ENCODE peak calls at places on chromosomes 7 and 10, in seven cellular contexts. G is tibial nerve, H is A549, D is suprapubic skin, L is K562, M is ovary, B is HepG2. F is an unnamed sample.

GRCh38 chr7:99120916-99121315 is 23.0 kb downstream of the SMURF1 start:
- DNase-seq in L (no peak), H (no peak), B (no peak), G (no peak), M (no peak), D (no peak), F (no peak)

GRCh38 chr7:41979834-41980307 is 257.1 kb downstream of the GLI3 start:
- DNase-seq in G (no peak), B (peak), L (peak), H (peak), M (peak), D (no peak), F (no peak)

GRCh38 chr7:80699030-80699638 is 60.7 kb downstream of the CD36 start:
- DNase-seq in B (peak), G (no peak), H (peak), M (no peak), D (no peak), L (peak), F (no peak)

GRCh38 chr10:127302343-127302742 is 106.0 kb upstream of the INSYN2A start:
- DNase-seq in B (peak), G (no peak), D (no peak), L (no peak), M (no peak), H (no peak), F (no peak)

GRCh38 chr10:47218803-47219202 is 81.2 kb upstream of the GDF10 start:
- DNase-seq in G (no peak), M (no peak), D (no peak), L (no peak), B (no peak), H (no peak), F (no peak)

GRCh38 chr7:4715385-4715770 is 33.3 kb downstream of the FOXK1 start:
- DNase-seq in B (peak), M (no peak), G (no peak), H (no peak), L (no peak), D (no peak), F (no peak)

GRCh38 chr10:98621630-98622029 is 174.9 kb upstream of the HPS1 start:
- DNase-seq in L (no peak), D (no peak), G (no peak), B (no peak), M (no peak), H (no peak), F (no peak)

GRCh38 chr10:43237631-43238446 is 29.0 kb downstream of the RASGEF1A start:
- DNase-seq in M (peak), G (no peak), L (no peak), D (peak), H (no peak), B (no peak), F (no peak)

GRCh38 chr10:7408003-7408493 is 2.8 kb downstream of the SFMBT2 start:
- DNase-seq in L (no peak), H (no peak), G (no peak), M (peak), B (no peak), D (no peak), F (no peak)

GRCh38 chr7:48875300-48875916 is 48.9 kb upstream of the CDC14C start:
- DNase-seq in D (no peak), H (no peak), B (peak), L (no peak), G (no peak), M (no peak), F (no peak)

GRCh38 chr10:114499630-114500190 is 95.4 kb upstream of the AFAP1L2 start:
- DNase-seq in B (no peak), M (no peak), G (no peak), D (no peak), L (no peak), H (no peak), F (peak)

GRCh38 chr10:103854265-103854686 is 1.1 kb downstream of the SH3PXD2A start:
- DNase-seq in G (no peak), D (no peak), B (peak), L (no peak), H (no peak), M (peak), F (no peak)

GRCh38 chr10:103856497-103857175 is 1.3 kb upstream of the SH3PXD2A start:
- DNase-seq in H (no peak), B (peak), M (no peak), D (no peak), L (no peak), G (no peak), F (no peak)

GRCh38 chr10:103854687-103855423 is 521 bp downstream of the SH3PXD2A start:
- DNase-seq in H (peak), B (no peak), L (no peak), G (no peak), M (peak), D (no peak), F (no peak)

GRCh38 chr10:103855424-103855823 is at the start of gene SH3PXD2A:
- DNase-seq in D (no peak), H (peak), L (peak), G (no peak), B (peak), M (peak), F (no peak)

GRCh38 chr10:103855852-103856496 is 598 bp upstream of the SH3PXD2A start:
- DNase-seq in D (no peak), B (peak), M (no peak), H (no peak), L (no peak), G (no peak), F (no peak)
- H3K4me3 ChIP-seq in D (peak), B (peak), M (peak), H (peak), L (no peak), G (peak), F (peak)

GRCh38 chr7:151167197-151167911 is at the start of gene GBX1:
- DNase-seq in M (no peak), G (no peak), H (peak), D (no peak), B (no peak), L (peak), F (peak)
- TF ChIP-seq EP300 in M (no peak), G (no peak), H (no peak), D (no peak), B (no peak), L (no peak), F (no peak)

GRCh38 chr10:6200588-6201510 is 1.9 kb upstream of the PFKFB3 start:
- DNase-seq in H (no peak), L (peak), B (peak), D (no peak), M (peak), G (no peak), F (no peak)
- H3K4me3 ChIP-seq in H (peak), L (peak), B (peak), D (peak), M (peak), G (peak), F (peak)

GRCh38 chr7:1372063-1372462 is 87.2 kb downstream of the MICALL2 start:
- DNase-seq in B (no peak), L (no peak), H (no peak), D (no peak), M (no peak), G (no peak), F (no peak)
- TF ChIP-seq EP300 in B (no peak), L (no peak), H (no peak), D (no peak), M (no peak), G (no peak), F (no peak)

GRCh38 chr10:113000454-113000853 is 50.4 kb downstream of the TCF7L2 start:
- DNase-seq in L (no peak), H (no peak), M (no peak), D (no peak), B (no peak), G (no peak), F (no peak)
- H3K4me3 ChIP-seq in L (no peak), H (no peak), M (no peak), D (no peak), B (no peak), G (no peak), F (no peak)

DNA sequence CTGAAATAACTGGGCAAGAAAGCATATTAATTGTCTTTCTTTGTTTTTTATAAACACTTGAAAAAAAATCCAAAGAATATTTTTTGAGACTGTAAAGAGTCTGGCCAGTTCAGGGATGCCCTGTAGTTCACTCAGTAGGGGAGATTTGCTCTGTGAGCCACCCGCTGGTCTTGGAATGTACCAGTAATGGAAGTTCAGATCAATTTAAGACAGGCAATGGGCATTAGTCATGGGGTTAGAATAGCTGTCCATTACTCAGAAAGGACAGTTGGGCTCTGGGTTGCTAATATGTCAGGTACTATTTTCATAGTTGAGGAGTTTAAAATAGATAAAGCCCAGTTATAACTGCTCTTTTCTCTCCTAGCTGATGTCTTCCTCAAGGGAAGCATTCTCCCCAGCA is 38.7 kb downstream of the A1CF start:
- DNase-seq in D (no peak), L (no peak), M (no peak), B (no peak), H (no peak), G (no peak), F (no peak)
- TF ChIP-seq EP300 in D (no peak), L (no peak), M (no peak), B (no peak), H (no peak), G (no peak), F (no peak)

F was measured in stomach.